ENCODE peak calls at places on chromosomes 16 and 17, in ten cellular contexts. V is MCF 10A; O is fibroblast of pulmonary artery; N is cardiac muscle cell; W is mesothelial cell of epicardium; S is adrenal gland; A is AG10803; T is HFF-Myc; D is CD8-positive, alpha-beta T cell; C is mammary epithelial cell. J is an unnamed sample.

GRCh38 chr17:1365445-1366039 is 34.5 kb downstream of the YWHAE start:
- DNase-seq in V (peak; percentile 86), O (peak; percentile 86), N (peak; percentile 80), W (no peak), S (peak; percentile 53), A (peak; percentile 78), T (peak; percentile 53), D (peak; percentile 41), C (peak; percentile 67), J (peak; percentile 55)

GRCh38 chr17:68260051-68260762 is 12.4 kb downstream of the AMZ2 start:
- DNase-seq in V (no peak), O (no peak), N (no peak), W (no peak), S (no peak), A (no peak), T (no peak), D (no peak), C (no peak), J (no peak)

GRCh38 chr17:61279476-61280145 is 120.0 kb upstream of the TBX2 start:
- DNase-seq in V (no peak), O (no peak), N (no peak), W (no peak), S (no peak), A (peak; percentile 36), T (no peak), D (no peak), C (no peak), J (no peak)

GRCh38 chr16:11474617-11475291 is 112.0 kb downstream of the LITAF start:
- DNase-seq in V (no peak), O (no peak), N (no peak), W (no peak), S (no peak), A (no peak), T (no peak), D (no peak), C (no peak), J (no peak)

GRCh38 chr17:4718276-4718675 is 7.8 kb downstream of the ARRB2 start:
- DNase-seq in V (no peak), O (no peak), N (no peak), W (no peak), S (no peak), A (no peak), T (no peak), D (no peak), C (no peak), J (no peak)

GRCh38 chr17:59441459-59442096 is 110.1 kb downstream of the YPEL2 start:
- DNase-seq in V (no peak), O (peak; percentile 12), N (no peak), W (no peak), S (no peak), A (no peak), T (no peak), D (no peak), C (no peak), J (no peak)

GRCh38 chr17:19372439-19372838 is 5.9 kb upstream of the MAPK7 start:
- DNase-seq in V (no peak), O (no peak), N (no peak), W (no peak), S (no peak), A (no peak), T (no peak), D (no peak), C (no peak), J (no peak)

GRCh38 chr17:8668181-8668740 is 37.7 kb upstream of the MYH10 start:
- DNase-seq in V (no peak), O (peak; percentile 79), N (no peak), W (no peak), S (no peak), A (no peak), T (no peak), D (no peak), C (no peak), J (no peak)

GRCh38 chr16:19696312-19696711 is 21.7 kb downstream of the KNOP1 start:
- DNase-seq in V (peak; percentile 87), O (peak; percentile 94), N (no peak), W (no peak), S (peak; percentile 76), A (peak; percentile 97), T (peak; percentile 73), D (peak; percentile 46), C (peak; percentile 38), J (no peak)

GRCh38 chr16:50025544-50025931 is 513 bp downstream of the CNEP1R1 start:
- DNase-seq in V (peak; percentile 17), O (no peak), N (peak; percentile 55), W (no peak), S (peak; percentile 22), A (peak; percentile 12), T (no peak), D (peak; percentile 2), C (peak; percentile 33), J (no peak)

GRCh38 chr16:50023626-50024025 is 1.4 kb upstream of the CNEP1R1 start:
- DNase-seq in V (no peak), O (no peak), N (no peak), W (no peak), S (no peak), A (no peak), T (no peak), D (no peak), C (no peak), J (no peak)

GRCh38 chr16:50024684-50025543 is at the start of gene CNEP1R1:
- DNase-seq in V (peak; percentile 96), O (peak; percentile 98), N (peak; percentile 96), W (peak; percentile 84), S (peak; percentile 97), A (peak; percentile 96), T (peak; percentile 91), D (peak; percentile 91), C (peak; percentile 97), J (peak; percentile 92)

GRCh38 chr16:50024207-50024606 is 818 bp upstream of the CNEP1R1 start:
- DNase-seq in V (no peak), O (no peak), N (no peak), W (no peak), S (no peak), A (no peak), T (no peak), D (no peak), C (no peak), J (no peak)

GRCh38 chr16:50021509-50021908 is 3.5 kb upstream of the CNEP1R1 start:
- DNase-seq in V (peak; percentile 9), O (no peak), N (peak; percentile 52), W (no peak), S (no peak), A (peak; percentile 6), T (no peak), D (no peak), C (peak; percentile 3), J (no peak)
- TF ChIP-seq CTCF in V (no peak), O (no peak), N (peak; percentile 14), W (no peak), S (no peak), A (peak; percentile 24), T (no peak), D (no peak), C (peak; percentile 18), J (no peak)

DNA sequence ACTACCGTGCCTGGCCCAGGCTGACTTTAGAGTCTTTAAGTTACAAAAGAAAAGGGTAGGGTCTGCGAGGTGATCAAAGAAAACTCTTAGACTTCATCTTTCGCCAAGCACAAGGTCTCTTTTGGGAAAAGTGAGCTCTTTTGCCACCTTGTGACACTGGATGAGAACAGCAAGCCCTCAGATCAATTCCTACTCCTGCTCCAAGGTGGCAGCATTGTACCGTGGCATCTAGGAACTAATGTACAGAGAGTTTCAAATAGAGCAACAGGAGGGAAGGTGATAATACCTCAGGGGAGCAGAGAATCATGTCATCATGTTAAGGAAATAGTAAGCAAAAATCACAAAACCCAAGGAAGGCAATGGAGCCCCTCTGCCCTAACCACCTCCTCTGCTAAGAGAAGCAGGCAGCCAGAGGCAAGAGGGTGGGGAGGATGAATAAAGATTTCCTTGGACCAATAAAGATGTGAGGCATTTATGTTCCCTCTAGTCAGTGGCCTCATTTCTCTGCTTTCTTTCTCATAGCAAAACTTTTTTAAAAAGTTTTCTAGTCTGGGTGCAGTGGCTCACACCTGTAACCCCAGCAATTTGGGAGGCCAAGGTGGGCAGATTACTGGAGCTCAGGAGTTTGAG is 2.1 kb upstream of the C17orf78 start:
- DNase-seq in V (peak; percentile 93), O (peak; percentile 92), N (peak; percentile 86), W (peak; percentile 30), S (peak; percentile 66), A (peak; percentile 77), T (peak; percentile 75), D (peak; percentile 41), C (peak; percentile 78), J (peak; percentile 57)
- TF ChIP-seq CTCF in V (peak; percentile 99), O (no peak), N (peak; percentile 100), W (peak; percentile 69), S (peak; percentile 98), A (peak; percentile 100), T (peak; percentile 99), D (peak; percentile 96), C (peak; percentile 100), J (peak; percentile 94)

GRCh38 chr17:17164156-17164555 is 42.0 kb downstream of the PLD6 start:
- DNase-seq in V (no peak), O (no peak), N (no peak), W (no peak), S (peak; percentile 93), A (no peak), T (no peak), D (no peak), C (no peak), J (no peak)
- TF ChIP-seq CTCF in V (no peak), O (no peak), N (no peak), W (no peak), S (no peak), A (no peak), T (no peak), D (no peak), C (no peak), J (no peak)

GRCh38 chr16:89732918-89733242 is 11.5 kb downstream of the ZNF276 start:
- DNase-seq in V (no peak), O (no peak), N (no peak), W (no peak), S (no peak), A (no peak), T (no peak), D (no peak), C (no peak), J (no peak)
- TF ChIP-seq CTCF in V (no peak), O (no peak), N (no peak), W (no peak), S (no peak), A (no peak), T (no peak), D (no peak), C (no peak), J (no peak)

GRCh38 chr17:16662936-16663335 is 9.3 kb upstream of the ZNF624 start:
- DNase-seq in V (no peak), O (no peak), N (no peak), W (no peak), S (no peak), A (no peak), T (no peak), D (no peak), C (peak; percentile 25), J (no peak)
- TF ChIP-seq CTCF in V (no peak), O (no peak), N (no peak), W (no peak), S (no peak), A (no peak), T (no peak), D (no peak), C (no peak), J (no peak)

J was measured in nephron progenitor cell.